ENCODE peak calls at places on chromosome 14, in nine cellular contexts. H is EL; K is GM23338; E is A172; F is neuronal stem cell; I is CD4-positive, alpha-beta memory T cell; R is neural progenitor cell; G is stimulated activated CD4-positive, alpha-beta T cell treated with anti-CD3 and anti-CD28 coated beads, Interleukin-4, amount 100 ng/mL, for 1 hour; C is neural crest cell. Q is an unnamed sample.

GRCh38 chr14:71193663-71194062 is 286.4 kb downstream of the PCNX1 start:
- DNase-seq in G (no peak), K (peak), C (no peak), H (no peak), E (no peak), F (no peak), R (peak), I (no peak), Q (no peak)

GRCh38 chr14:90900712-90901111 is 84.5 kb upstream of the TTC7B start:
- DNase-seq in G (no peak), E (no peak), H (no peak), R (no peak), I (no peak), F (no peak), K (no peak), C (no peak), Q (no peak)

GRCh38 chr14:63752449-63753169 is 24.7 kb upstream of the SGPP1 start:
- DNase-seq in H (peak), I (no peak), F (no peak), E (peak), C (no peak), K (no peak), R (no peak), G (no peak), Q (no peak)

GRCh38 chr14:52313493-52313881 is 625 bp upstream of the PTGER2 start:
- DNase-seq in F (no peak), I (peak), C (no peak), E (no peak), G (no peak), H (no peak), K (peak), R (no peak), Q (no peak)

GRCh38 chr14:83463500-83464098 is 1929.9 kb upstream of the SEL1L start:
- DNase-seq in F (peak), I (no peak), C (peak), E (peak), R (peak), G (no peak), K (peak), H (peak), Q (peak)

GRCh38 chr14:57634335-57634734 is 140.7 kb upstream of the CCDC198 start:
- DNase-seq in R (no peak), I (no peak), G (no peak), E (no peak), K (peak), H (no peak), C (no peak), F (no peak), Q (no peak)

GRCh38 chr14:21255385-21256101 is 13.7 kb downstream of the HNRNPC start:
- DNase-seq in G (no peak), H (peak), K (no peak), R (no peak), E (no peak), F (no peak), I (no peak), C (no peak), Q (no peak)

GRCh38 chr14:51638071-51638944 is 13.4 kb upstream of the FRMD6 start:
- DNase-seq in I (no peak), E (peak), F (no peak), G (no peak), C (no peak), K (peak), H (peak), R (peak), Q (no peak)

GRCh38 chr14:22887260-22887989 is 4.4 kb downstream of the REM2 start:
- DNase-seq in E (no peak), H (peak), I (peak), F (peak), C (peak), G (peak), R (peak), K (peak), Q (peak)

GRCh38 chr14:85471156-85471555 is 58.8 kb upstream of the FLRT2 start:
- DNase-seq in E (no peak), H (peak), I (no peak), K (no peak), F (no peak), G (no peak), R (no peak), C (no peak), Q (no peak)

GRCh38 chr14:104427126-104427851 is 152.3 kb upstream of the C14orf180 start:
- DNase-seq in F (no peak), I (no peak), E (no peak), K (no peak), G (no peak), H (no peak), C (no peak), R (no peak), Q (no peak)

GRCh38 chr14:84085493-84085892 is 1444.5 kb upstream of the FLRT2 start:
- DNase-seq in R (no peak), I (no peak), E (no peak), G (no peak), K (no peak), F (no peak), H (no peak), C (no peak), Q (no peak)

GRCh38 chr14:100965296-100965695 is 61.8 kb upstream of the RTL1 start:
- DNase-seq in R (no peak), I (no peak), C (no peak), G (no peak), E (no peak), K (no peak), H (no peak), F (no peak), Q (no peak)

GRCh38 chr14:103071544-103072251 is 12.3 kb upstream of the LBHD2 start:
- DNase-seq in R (peak), G (no peak), I (no peak), K (no peak), F (no peak), H (no peak), C (no peak), E (no peak), Q (no peak)

GRCh38 chr14:94120667-94121335 is 8.6 kb downstream of the IFI27L2 start:
- DNase-seq in C (no peak), I (no peak), G (no peak), E (no peak), R (no peak), H (peak), F (no peak), K (no peak), Q (no peak)

GRCh38 chr14:25406818-25407217 is 356.9 kb upstream of the STXBP6 start:
- DNase-seq in G (no peak), I (no peak), C (peak), E (no peak), F (peak), R (peak), H (peak), K (peak), Q (no peak)

GRCh38 chr14:98886982-98887381 is 385.0 kb downstream of the BCL11B start:
- DNase-seq in K (no peak), C (no peak), E (no peak), G (no peak), R (no peak), F (no peak), H (no peak), I (no peak), Q (no peak)

GRCh38 chr14:61537567-61538463 is 157.5 kb upstream of the HIF1A start:
- DNase-seq in I (no peak), R (peak), K (peak), F (no peak), H (peak), C (no peak), E (peak), G (peak), Q (no peak)

GRCh38 chr14:52960627-52961026 is 9.8 kb upstream of the FERMT2 start:
- DNase-seq in G (no peak), R (peak), E (no peak), C (no peak), I (peak), H (no peak), F (no peak), K (no peak), Q (no peak)

GRCh38 chr14:56807586-56808168 is 2.6 kb downstream of the OTX2 start:
- DNase-seq in C (no peak), F (no peak), E (no peak), G (no peak), R (peak), K (peak), H (no peak), I (no peak), Q (no peak)

GRCh38 chr14:91858536-91859275 is 8.6 kb downstream of the TC2N start:
- DNase-seq in E (peak), K (peak), F (no peak), C (no peak), G (no peak), H (peak), R (no peak), I (no peak), Q (peak)

GRCh38 chr14:101947904-101948665 is 16.3 kb upstream of the DYNC1H1 start:
- DNase-seq in E (peak), C (peak), R (peak), I (peak), K (peak), F (peak), H (peak), G (peak), Q (peak)

GRCh38 chr14:104138098-104138890 is at the start of gene KIF26A:
- DNase-seq in G (peak), H (no peak), I (no peak), E (peak), R (peak), K (peak), F (peak), C (peak), Q (no peak)

GRCh38 chr14:68663385-68664076 is 129.3 kb downstream of the ZFP36L1 start:
- DNase-seq in E (no peak), C (no peak), H (no peak), K (no peak), I (no peak), F (no peak), G (peak), R (no peak), Q (peak)

GRCh38 chr14:60951781-60952435 is 29.0 kb downstream of the TRMT5 start:
- DNase-seq in G (no peak), E (no peak), H (no peak), F (no peak), I (no peak), K (no peak), C (no peak), R (no peak), Q (no peak)

GRCh38 chr14:58492044-58492443 is 64.5 kb downstream of the KIAA0586 start:
- DNase-seq in H (no peak), C (no peak), R (no peak), E (no peak), K (no peak), I (no peak), G (no peak), F (no peak), Q (no peak)

GRCh38 chr14:39266589-39266870 is 32.8 kb downstream of the MIA2 start:
- DNase-seq in F (no peak), R (no peak), K (no peak), C (no peak), I (no peak), E (no peak), G (no peak), H (peak), Q (peak)

GRCh38 chr14:93759781-93760307 is 28.4 kb downstream of the PRIMA1 start:
- DNase-seq in K (no peak), G (no peak), C (no peak), I (no peak), H (no peak), E (no peak), F (no peak), R (no peak), Q (no peak)

Q was measured in GM20000.